ENCODE peak calls at places on chromosomes 5 and 9, in ten cellular contexts. K is K562, Z is psoas muscle, Q is kidney, X is BJ, D is PC-9, L is dorsolateral prefrontal cortex, J is PC-3, M is heart left ventricle, P is hepatocyte. S is an unnamed sample.

GRCh38 chr5:2748180-2748840 is 3.2 kb downstream of the IRX2 start:
- DNase-seq in K (no peak), Z (no peak), Q (no peak), X (no peak), D (no peak), L (no peak), J (no peak), M (no peak), P (no peak), S (peak; percentile 16)

GRCh38 chr5:55421074-55421529 is 113.3 kb downstream of the MTREX start:
- DNase-seq in K (no peak), Z (no peak), Q (no peak), X (no peak), D (no peak), L (no peak), J (peak; percentile 8), M (no peak), P (no peak), S (peak; percentile 60)

GRCh38 chr9:69122086-69122390 is 52.0 kb upstream of the TJP2 start:
- DNase-seq in K (no peak), Z (peak; percentile 44), Q (peak; percentile 90), X (no peak), D (peak; percentile 46), L (peak; percentile 72), J (peak; percentile 48), M (peak; percentile 70), P (peak; percentile 68), S (peak; percentile 70)

GRCh38 chr5:15763754-15764153 is 263.8 kb downstream of the FBXL7 start:
- DNase-seq in K (no peak), Z (no peak), Q (no peak), X (peak; percentile 16), D (no peak), L (no peak), J (no peak), M (no peak), P (no peak), S (peak; percentile 54)

GRCh38 chr5:172886974-172887491 is 53.0 kb downstream of the ERGIC1 start:
- DNase-seq in K (no peak), Z (peak; percentile 80), Q (peak; percentile 87), X (no peak), D (peak; percentile 99), L (peak; percentile 61), J (no peak), M (peak; percentile 68), P (peak; percentile 64), S (peak; percentile 98)

GRCh38 chr9:116020801-116021200 is 132.8 kb upstream of the PAPPA start:
- DNase-seq in K (no peak), Z (no peak), Q (no peak), X (no peak), D (peak; percentile 59), L (no peak), J (peak; percentile 50), M (no peak), P (no peak), S (peak; percentile 37)

GRCh38 chr5:71932649-71933338 is 174.5 kb upstream of the MAP1B start:
- DNase-seq in K (peak; percentile 23), Z (peak; percentile 35), Q (peak; percentile 89), X (no peak), D (peak; percentile 99), L (peak; percentile 42), J (peak; percentile 80), M (peak; percentile 50), P (peak; percentile 69), S (peak; percentile 56)

GRCh38 chr9:92634712-92635605 is 35.0 kb downstream of the IPPK start:
- DNase-seq in K (peak; percentile 83), Z (peak; percentile 78), Q (peak; percentile 68), X (no peak), D (no peak), L (peak; percentile 68), J (peak; percentile 66), M (peak; percentile 81), P (peak; percentile 80), S (peak; percentile 73)

GRCh38 chr5:124729687-124730359 is 16.6 kb downstream of the ZNF608 start:
- DNase-seq in K (no peak), Z (no peak), Q (no peak), X (no peak), D (no peak), L (no peak), J (no peak), M (no peak), P (no peak), S (no peak)

GRCh38 chr5:86228147-86228546 is 389.6 kb upstream of the COX7C start:
- DNase-seq in K (no peak), Z (no peak), Q (no peak), X (no peak), D (no peak), L (no peak), J (no peak), M (no peak), P (no peak), S (no peak)

GRCh38 chr5:80318212-80318611 is 1.6 kb upstream of the SPZ1 start:
- DNase-seq in K (no peak), Z (no peak), Q (no peak), X (no peak), D (no peak), L (peak; percentile 55), J (no peak), M (no peak), P (peak; percentile 26), S (no peak)

GRCh38 chr5:138545919-138546562 is 3.0 kb upstream of the ETF1 start:
- DNase-seq in K (no peak), Z (no peak), Q (no peak), X (no peak), D (no peak), L (no peak), J (no peak), M (no peak), P (no peak), S (peak; percentile 90)

GRCh38 chr9:14992025-14992424 is 81.8 kb upstream of the FREM1 start:
- DNase-seq in K (no peak), Z (no peak), Q (no peak), X (no peak), D (peak; percentile 60), L (no peak), J (no peak), M (no peak), P (no peak), S (no peak)
- H3K4me3 ChIP-seq in K (peak overlapping the region; percentile 55), Z (peak overlapping the region; percentile 83), Q (no peak overlapping the region), X (no peak overlapping the region), D (peak overlapping the region; percentile 92), L (peak overlapping the region; percentile 78), J (no peak overlapping the region), M (no peak overlapping the region), P (no peak overlapping the region), S (no peak overlapping the region)

GRCh38 chr5:1175801-1176472 is 25.5 kb upstream of the SLC6A19 start:
- DNase-seq in K (no peak), Z (peak; percentile 4), Q (no peak), X (no peak), D (no peak), L (no peak), J (no peak), M (no peak), P (no peak), S (no peak)

GRCh38 chr5:1175015-1175414 is 26.4 kb upstream of the SLC6A19 start:
- DNase-seq in K (no peak), Z (peak; percentile 7), Q (peak; percentile 46), X (no peak), D (no peak), L (no peak), J (no peak), M (no peak), P (no peak), S (no peak)

GRCh38 chr5:1173485-1174070 is 27.8 kb upstream of the SLC6A19 start:
- DNase-seq in K (no peak), Z (peak; percentile 6), Q (peak; percentile 62), X (no peak), D (no peak), L (no peak), J (no peak), M (no peak), P (no peak), S (no peak)

GRCh38 chr5:1172670-1173404 is 28.6 kb upstream of the SLC6A19 start:
- DNase-seq in K (no peak), Z (peak; percentile 2), Q (no peak), X (no peak), D (no peak), L (no peak), J (no peak), M (no peak), P (no peak), S (no peak)

DNA sequence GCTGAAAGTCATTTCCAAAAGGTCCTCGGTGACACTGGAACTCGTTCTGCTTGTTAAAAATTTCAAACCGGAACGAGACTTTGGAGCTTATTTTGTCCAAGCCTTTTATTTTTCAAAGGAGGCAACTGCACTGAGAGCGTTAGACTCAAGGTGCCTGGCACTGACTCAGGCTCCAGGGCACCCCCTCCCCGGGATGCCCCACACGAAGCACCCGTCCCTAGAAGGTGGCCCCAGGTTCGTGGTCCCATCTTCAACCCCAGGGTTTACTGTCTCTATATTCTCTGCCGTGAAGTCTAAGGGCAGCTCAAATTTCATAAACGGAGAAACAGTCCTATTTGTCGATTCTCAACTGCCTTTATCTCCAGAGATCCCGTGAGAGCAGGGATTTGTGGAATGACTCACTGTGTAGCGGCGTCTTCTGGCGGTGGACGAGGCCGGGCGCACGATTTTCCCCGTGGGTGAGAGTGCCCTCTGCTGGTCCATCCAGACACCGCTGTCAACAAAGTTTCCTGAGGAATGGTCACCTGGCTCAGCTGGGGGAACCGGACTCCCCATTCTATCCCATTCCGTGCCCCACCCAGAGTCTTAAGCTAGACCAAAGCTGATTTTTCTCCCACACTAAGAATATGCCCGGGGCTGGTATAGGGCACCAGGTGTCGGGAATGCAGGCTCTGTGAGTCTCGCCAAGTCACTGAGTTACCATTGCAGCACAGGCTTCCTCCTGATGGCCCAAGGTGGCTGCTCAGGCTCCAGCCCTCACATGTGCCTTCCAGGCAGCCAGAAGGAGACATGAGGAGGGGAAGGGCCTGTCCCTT is 27.1 kb upstream of the SLC6A19 start:
- DNase-seq in K (peak; percentile 85), Z (peak; percentile 65), Q (peak; percentile 78), X (peak; percentile 25), D (peak; percentile 77), L (peak; percentile 50), J (peak; percentile 95), M (peak; percentile 65), P (peak; percentile 86), S (peak; percentile 18)
- TF ChIP-seq CTCF in K (peak; percentile 97), Z (peak; percentile 64), Q (peak; percentile 61), X (peak; percentile 85), D (peak; percentile 95), L (peak; percentile 65), J (peak; percentile 91), M (peak; percentile 79), P (peak; percentile 70), S (peak; percentile 53)

GRCh38 chr9:14310247-14310646 is 3.7 kb downstream of the NFIB start:
- DNase-seq in K (no peak), Z (no peak), Q (no peak), X (no peak), D (no peak), L (no peak), J (no peak), M (no peak), P (no peak), S (no peak)
- H3K4me3 ChIP-seq in K (no peak overlapping the region), Z (peak overlapping the region; percentile 93), Q (peak overlapping the region; percentile 75), X (no peak overlapping the region), D (peak overlapping the region; percentile 50), L (peak overlapping the region; percentile 81), J (peak overlapping the region; percentile 93), M (peak overlapping the region; percentile 83), P (peak overlapping the region; percentile 84), S (peak overlapping the region; percentile 96)

GRCh38 chr5:132464155-132464939 is 26.2 kb downstream of the IRF1 start:
- DNase-seq in K (no peak), Z (no peak), Q (peak; percentile 71), X (no peak), D (peak; percentile 46), L (no peak), J (no peak), M (no peak), P (no peak), S (no peak)
- TF ChIP-seq CTCF in K (no peak), Z (no peak), Q (no peak), X (peak; percentile 46), D (no peak), L (peak; percentile 30), J (peak; percentile 12), M (peak; percentile 21), P (no peak), S (no peak)

GRCh38 chr9:137067860-137068538 is 2.4 kb downstream of the SAPCD2 start:
- DNase-seq in K (peak; percentile 80), Z (peak; percentile 74), Q (peak; percentile 91), X (no peak), D (peak; percentile 66), L (peak; percentile 82), J (peak; percentile 87), M (peak; percentile 81), P (peak; percentile 86), S (peak; percentile 86)
- H3K4me3 ChIP-seq in K (peak overlapping the region; percentile 65), Z (no peak overlapping the region), Q (no peak overlapping the region), X (no peak overlapping the region), D (no peak overlapping the region), L (no peak overlapping the region), J (peak overlapping the region; percentile 84), M (no peak overlapping the region), P (no peak overlapping the region), S (no peak overlapping the region)